ENCODE peak calls at places on chromosomes 16 and 17, in eight cellular contexts. V is SJCRH30, M is T47D, H is left ventricle myocardium superior, B is tibial nerve, G is cardiac muscle cell, N is fibroblast of the conjunctiva, R is cerebellar nuclear complex. S is an unnamed sample.

GRCh38 chr17:68344701-68345136 is 53.4 kb downstream of the ARSG start:
- DNase-seq in V (no peak), M (no peak), H (no peak), B (no peak), G (peak; percentile 39), N (no peak), R (no peak), S (peak; percentile 62)

GRCh38 chr17:63698886-63699637 is 863 bp downstream of the LIMD2 start:
- DNase-seq in V (peak; percentile 60), M (no peak), H (peak; percentile 73), B (no peak), G (peak; percentile 69), N (no peak), R (no peak), S (peak; percentile 86)

GRCh38 chr17:21013983-21014382 is 28.8 kb downstream of the USP22 start:
- DNase-seq in V (no peak), M (no peak), H (no peak), B (no peak), G (no peak), N (no peak), R (no peak), S (no peak)

GRCh38 chr17:49190932-49191331 is 19.4 kb downstream of the GNGT2 start:
- DNase-seq in V (no peak), M (no peak), H (no peak), B (no peak), G (no peak), N (no peak), R (no peak), S (no peak)

GRCh38 chr17:65163990-65164495 is 26.9 kb downstream of the RGS9 start:
- DNase-seq in V (no peak), M (no peak), H (no peak), B (no peak), G (peak; percentile 54), N (no peak), R (no peak), S (no peak)

GRCh38 chr17:12619444-12620199 is 46.1 kb upstream of the MYOCD start:
- DNase-seq in V (no peak), M (no peak), H (no peak), B (peak; percentile 54), G (no peak), N (peak; percentile 14), R (no peak), S (no peak)

GRCh38 chr17:35578929-35579448 is 618 bp upstream of the PEX12 start:
- DNase-seq in V (no peak), M (no peak), H (no peak), B (no peak), G (no peak), N (no peak), R (no peak), S (no peak)

GRCh38 chr16:65414284-65414984 is 292.6 kb upstream of the CDH11 start:
- DNase-seq in V (peak; percentile 60), M (no peak), H (no peak), B (no peak), G (peak; percentile 72), N (peak; percentile 23), R (no peak), S (no peak)

GRCh38 chr16:85986931-85987749 is 88.2 kb downstream of the IRF8 start:
- DNase-seq in V (peak; percentile 22), M (peak; percentile 58), H (peak; percentile 53), B (no peak), G (peak; percentile 15), N (no peak), R (no peak), S (peak; percentile 69)

S was measured in activated naive CD8-positive, alpha-beta T cell treated with anti-CD3 and anti-CD28 coated beads, Interleukin-2, amount 10 ng/mL, durations not matched to agents 7 days and 5 days.